ENCODE peak calls at places on chromosomes 1 and 21, in seven cellular contexts. I, Z, W, D, V, O and T are unnamed samples.
A peak's percentile ranks its signal among the peaks of the same experiment; 100 is the strongest.

GRCh38 chr1:118563969-118564951 is 379.2 kb upstream of the SPAG17 start:
- DNase-seq in Z (no peak), D (no peak), V (no peak), O (peak; percentile 44), W (no peak), I (no peak), T (no peak)

GRCh38 chr21:31983120-31983519 is 110.3 kb downstream of the HUNK start:
- DNase-seq in D (no peak), Z (no peak), I (no peak), W (no peak), O (no peak), V (no peak), T (no peak)

GRCh38 chr1:115129071-115129640 is 39.9 kb upstream of the TSPAN2 start:
- DNase-seq in Z (no peak), O (no peak), I (peak; percentile 78), W (no peak), D (no peak), V (no peak), T (no peak)

GRCh38 chr1:21251773-21252471 is 38.3 kb downstream of the ECE1 start:
- DNase-seq in I (peak; percentile 92), O (peak; percentile 67), Z (peak; percentile 82), W (no peak), D (peak; percentile 96), V (no peak), T (no peak)

GRCh38 chr1:99858285-99858684 is 8.1 kb downstream of the AGL start:
- DNase-seq in V (no peak), O (no peak), Z (no peak), I (no peak), W (no peak), D (no peak), T (no peak)

GRCh38 chr1:220876511-220877347 is 2.5 kb upstream of the HLX start:
- DNase-seq in W (peak; percentile 72), V (no peak), O (peak; percentile 83), I (no peak), D (no peak), Z (peak; percentile 29), T (no peak)

GRCh38 chr1:13499422-13499821 is 14.4 kb downstream of the LRRC38 start:
- DNase-seq in D (no peak), O (no peak), V (no peak), Z (no peak), W (no peak), I (no peak), T (no peak)

GRCh38 chr1:224513787-224514209 is 79.2 kb upstream of the WDR26 start:
- DNase-seq in I (peak; percentile 81), V (peak; percentile 79), D (peak; percentile 74), W (peak; percentile 84), O (peak; percentile 85), Z (peak; percentile 82), T (peak; percentile 53)

GRCh38 chr1:189880135-189880534 is 597.5 kb downstream of the BRINP3 start:
- DNase-seq in W (no peak), O (no peak), Z (no peak), D (no peak), V (no peak), I (no peak), T (no peak)

GRCh38 chr1:54549181-54549924 is 1.3 kb downstream of the ACOT11 start:
- DNase-seq in W (no peak), D (no peak), I (no peak), O (no peak), V (no peak), Z (no peak), T (peak; percentile 10)

GRCh38 chr1:65264197-65264929 is 45.0 kb upstream of the DNAJC6 start:
- DNase-seq in I (no peak), V (no peak), D (peak; percentile 37), Z (peak; percentile 54), W (peak; percentile 23), O (peak; percentile 83), T (peak; percentile 43)

GRCh38 chr1:234771642-234772344 is 161.8 kb upstream of the IRF2BP2 start:
- DNase-seq in D (no peak), O (peak; percentile 55), V (no peak), I (peak; percentile 55), W (no peak), Z (no peak), T (no peak)

GRCh38 chr1:165854101-165854845 is 26.9 kb downstream of the UCK2 start:
- DNase-seq in V (no peak), Z (peak; percentile 78), I (no peak), D (peak; percentile 95), O (peak; percentile 85), W (peak; percentile 34), T (no peak)

GRCh38 chr1:196558424-196558823 is 49.8 kb downstream of the KCNT2 start:
- DNase-seq in Z (peak; percentile 84), V (no peak), I (no peak), W (no peak), D (peak; percentile 69), O (peak; percentile 34), T (no peak)

GRCh38 chr1:30615076-30615795 is 108.1 kb downstream of the MATN1 start:
- DNase-seq in O (peak; percentile 60), Z (no peak), W (no peak), I (peak; percentile 19), D (no peak), V (no peak), T (no peak)

GRCh38 chr1:30133414-30134055 is 589.9 kb downstream of the MATN1 start:
- DNase-seq in Z (no peak), W (no peak), V (no peak), D (no peak), O (no peak), I (no peak), T (no peak)

GRCh38 chr1:98732985-98733781 is 71.7 kb downstream of the SNX7 start:
- DNase-seq in Z (peak; percentile 4), O (peak; percentile 10), D (peak; percentile 18), W (no peak), I (no peak), V (no peak), T (no peak)
- H3K27ac ChIP-seq in Z (no peak overlapping the region), O (no peak overlapping the region), D (no peak overlapping the region), W (no peak overlapping the region), I (no peak overlapping the region), V (no peak overlapping the region), T (no peak overlapping the region)

DNA sequence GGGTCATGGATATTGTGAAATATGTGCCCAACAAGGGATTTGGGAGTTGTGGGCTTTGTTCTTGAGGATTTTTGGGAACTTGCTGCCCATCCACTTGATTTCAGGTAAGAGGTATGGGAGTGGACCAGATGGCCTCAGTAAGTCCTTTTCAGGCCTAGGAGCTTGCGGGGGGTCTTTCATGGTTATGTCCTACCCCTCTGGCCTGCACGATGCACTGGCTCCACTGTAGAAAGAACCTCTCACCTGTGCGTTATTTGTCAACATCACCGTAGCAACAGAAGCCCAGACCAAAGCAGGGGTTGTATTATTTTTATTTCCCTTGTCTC is 8.6 kb downstream of the RIIAD1 start:
- DNase-seq in D (no peak), O (no peak), W (no peak), I (no peak), Z (no peak), V (no peak), T (no peak)
- H3K27ac ChIP-seq in D (no peak overlapping the region), O (no peak overlapping the region), W (no peak overlapping the region), I (no peak overlapping the region), Z (no peak overlapping the region), V (no peak overlapping the region), T (no peak overlapping the region)

GRCh38 chr1:206727981-206728380 is 42.6 kb upstream of the IL19 start:
- DNase-seq in D (no peak), W (no peak), O (no peak), Z (no peak), I (no peak), V (no peak), T (no peak)

GRCh38 chr1:206728588-206728987 is 42.0 kb upstream of the IL19 start:
- DNase-seq in O (no peak), I (no peak), Z (no peak), V (no peak), W (no peak), D (no peak), T (no peak)

GRCh38 chr1:206729507-206729906 is 41.1 kb upstream of the IL19 start:
- DNase-seq in V (no peak), D (no peak), W (no peak), Z (no peak), I (no peak), O (no peak), T (no peak)

GRCh38 chr1:206732508-206732907 is 38.1 kb upstream of the IL19 start:
- DNase-seq in D (no peak), W (no peak), V (no peak), Z (no peak), O (no peak), I (no peak), T (no peak)

GRCh38 chr1:206729050-206729449 is 41.5 kb upstream of the IL19 start:
- DNase-seq in I (no peak), O (no peak), D (no peak), V (no peak), W (no peak), Z (no peak), T (no peak)
- H3K27ac ChIP-seq in I (no peak overlapping the region), O (no peak overlapping the region), D (no peak overlapping the region), V (no peak overlapping the region), W (no peak overlapping the region), Z (no peak overlapping the region), T (no peak overlapping the region)

DNA sequence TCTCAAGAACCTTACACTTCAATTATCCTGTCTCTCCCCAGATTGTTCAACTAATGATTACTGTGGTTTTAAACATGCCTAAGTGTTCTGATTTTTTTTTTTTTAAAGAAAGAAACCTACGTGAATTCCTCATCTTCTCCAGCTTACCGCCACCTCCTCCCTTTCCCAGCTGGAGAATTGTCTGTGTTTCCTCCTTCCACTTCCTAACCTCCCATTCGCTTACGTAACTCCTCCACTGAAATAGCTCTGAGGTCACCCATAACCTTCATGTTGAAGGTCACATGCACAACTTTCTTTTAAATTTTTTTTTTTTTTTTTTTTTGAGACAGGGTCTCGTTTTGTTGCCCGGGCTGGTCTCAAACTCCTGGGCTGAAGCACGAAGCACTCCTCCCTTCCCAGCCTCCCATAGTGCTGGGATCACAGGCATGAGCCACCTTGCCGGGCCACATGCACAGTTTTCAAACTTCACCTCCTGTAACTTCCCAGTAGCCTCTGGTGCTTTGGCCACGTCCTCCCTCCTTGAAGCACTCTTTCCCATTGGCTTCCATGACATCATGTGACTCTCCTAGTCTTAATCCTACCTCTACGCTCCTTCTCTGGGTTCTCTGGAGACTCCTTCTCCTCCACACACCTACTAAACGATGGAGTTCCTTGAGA is 9.8 kb upstream of the CAPZB start:
- DNase-seq in W (peak; percentile 47), O (no peak), D (no peak), Z (peak; percentile 56), I (no peak), V (no peak), T (no peak)
- H3K27ac ChIP-seq in W (peak overlapping the region; percentile 59), O (no peak overlapping the region), D (peak overlapping the region; percentile 57), Z (peak overlapping the region; percentile 46), I (peak overlapping the region; percentile 52), V (peak overlapping the region; percentile 47), T (no peak overlapping the region)

DNA sequence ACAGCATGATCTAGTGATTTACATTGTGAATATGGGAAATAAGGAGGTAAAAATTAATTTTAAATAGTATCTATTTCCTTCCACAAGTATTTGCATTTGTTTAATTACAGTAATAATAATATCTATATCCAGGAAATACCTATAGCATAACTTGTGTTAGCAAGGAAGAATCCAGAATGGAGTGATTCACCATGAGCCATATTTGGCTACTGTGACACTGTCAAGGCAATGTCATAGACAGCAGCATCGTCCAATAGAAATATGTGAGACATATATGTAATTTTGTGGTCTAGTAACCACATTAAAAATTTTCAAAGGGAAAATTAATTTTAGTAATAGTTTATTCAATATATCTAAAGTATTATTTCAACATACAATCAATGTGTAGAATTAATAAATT is 22.1 kb downstream of the CNST start:
- DNase-seq in D (peak; percentile 88), I (no peak), Z (peak; percentile 63), W (no peak), V (no peak), O (no peak), T (no peak)
- H3K27ac ChIP-seq in D (peak overlapping the region; percentile 63), I (no peak overlapping the region), Z (peak overlapping the region; percentile 83), W (peak overlapping the region; percentile 67), V (peak overlapping the region; percentile 91), O (no peak overlapping the region), T (no peak overlapping the region)